ENCODE peak calls at places on chromosomes 7 and 10, in ten cellular contexts. P, T, E, V, Z, Q, U, I, S and J are unnamed samples.

GRCh38 chr10:68231916-68232315 is at the start of gene ATOH7:
- DNase-seq in P (no peak), T (no peak), E (no peak), V (no peak), Z (peak), Q (no peak), U (no peak), I (no peak), S (no peak), J (peak)

GRCh38 chr10:110916554-110917346 is 2.2 kb downstream of the BBIP1 start:
- DNase-seq in P (peak), T (no peak), E (peak), V (no peak), Z (no peak), Q (no peak), U (no peak), I (no peak), S (no peak), J (no peak)

GRCh38 chr7:105866124-105866801 is 10.1 kb downstream of the ATXN7L1 start:
- DNase-seq in P (no peak), T (no peak), E (no peak), V (no peak), Z (no peak), Q (no peak), U (no peak), I (no peak), S (no peak), J (no peak)

GRCh38 chr7:2523461-2523905 is 3.9 kb downstream of the LFNG start:
- DNase-seq in P (no peak), T (no peak), E (no peak), V (no peak), Z (peak), Q (no peak), U (no peak), I (peak), S (no peak), J (peak)

GRCh38 chr10:49616421-49617230 is 2.8 kb downstream of the CHAT start:
- DNase-seq in P (no peak), T (no peak), E (no peak), V (no peak), Z (no peak), Q (no peak), U (no peak), I (no peak), S (peak), J (no peak)

GRCh38 chr10:12984165-12984747 is 17.3 kb downstream of the CCDC3 start:
- DNase-seq in P (peak), T (no peak), E (no peak), V (no peak), Z (no peak), Q (no peak), U (no peak), I (no peak), S (no peak), J (no peak)

GRCh38 chr10:3775671-3776551 is 9.1 kb downstream of the KLF6 start:
- DNase-seq in P (peak), T (no peak), E (no peak), V (no peak), Z (peak), Q (no peak), U (no peak), I (no peak), S (peak), J (peak)

GRCh38 chr7:134212576-134213546 is 85.7 kb downstream of the LRGUK start:
- DNase-seq in P (peak), T (no peak), E (no peak), V (no peak), Z (no peak), Q (no peak), U (no peak), I (no peak), S (no peak), J (no peak)

GRCh38 chr10:91296471-91296870 is 76.0 kb downstream of the PCGF5 start:
- DNase-seq in P (peak), T (no peak), E (no peak), V (no peak), Z (peak), Q (no peak), U (no peak), I (no peak), S (no peak), J (peak)

GRCh38 chr10:52466464-52466863 is 152.4 kb downstream of the DKK1 start:
- DNase-seq in P (peak), T (no peak), E (no peak), V (no peak), Z (peak), Q (no peak), U (no peak), I (no peak), S (no peak), J (no peak)

GRCh38 chr7:133782470-133782869 is 344.7 kb upstream of the LRGUK start:
- DNase-seq in P (no peak), T (no peak), E (no peak), V (no peak), Z (no peak), Q (no peak), U (no peak), I (no peak), S (no peak), J (no peak)

GRCh38 chr10:26857991-26858706 is 2.6 kb downstream of the ABI1 start:
- DNase-seq in P (no peak), T (no peak), E (no peak), V (no peak), Z (no peak), Q (no peak), U (no peak), I (no peak), S (no peak), J (no peak)

GRCh38 chr10:103598654-103599115 is 105.2 kb downstream of the NEURL1 start:
- DNase-seq in P (peak), T (no peak), E (peak), V (no peak), Z (peak), Q (no peak), U (no peak), I (peak), S (no peak), J (peak)

GRCh38 chr7:87474046-87474445 is 1.4 kb downstream of the ABCB4 start:
- DNase-seq in P (no peak), T (no peak), E (peak), V (no peak), Z (no peak), Q (no peak), U (no peak), I (no peak), S (no peak), J (no peak)

GRCh38 chr10:104104418-104104817 is 17.6 kb upstream of the SFR1 start:
- DNase-seq in P (no peak), T (no peak), E (no peak), V (no peak), Z (no peak), Q (no peak), U (no peak), I (no peak), S (no peak), J (no peak)